ENCODE peak calls at places on chromosome 3, in eight cellular contexts. One of them, this sample, is unnamed.

GRCh38 chr3:112437146-112438022 is 61.9 kb downstream of the BTLA start:
- DNase-seq in SJSA1: no peak
- DNase-seq in heart left ventricle: no peak
- DNase-seq in neural progenitor cell: peak; percentile 4
- DNase-seq in left ventricle myocardium inferior: no peak
- DNase-seq in heart right ventricle: no peak
- DNase-seq in GM12878: no peak
- DNase-seq in ovary: no peak
- DNase-seq in this sample: no peak

GRCh38 chr3:151460240-151460639 is 621 bp downstream of the IGSF10 start:
- DNase-seq in SJSA1: no peak
- DNase-seq in heart left ventricle: no peak
- DNase-seq in neural progenitor cell: no peak
- DNase-seq in left ventricle myocardium inferior: no peak
- DNase-seq in heart right ventricle: no peak
- DNase-seq in GM12878: no peak
- DNase-seq in ovary: no peak
- DNase-seq in this sample: no peak

GRCh38 chr3:184414418-184415228 is 34.8 kb downstream of the CHRD start:
- DNase-seq in SJSA1: no peak
- DNase-seq in heart left ventricle: no peak
- DNase-seq in neural progenitor cell: no peak
- DNase-seq in left ventricle myocardium inferior: no peak
- DNase-seq in heart right ventricle: no peak
- DNase-seq in GM12878: no peak
- DNase-seq in ovary: no peak
- DNase-seq in this sample: no peak

GRCh38 chr3:158572766-158573060 is 1.7 kb downstream of the MLF1 start:
- DNase-seq in SJSA1: no peak
- DNase-seq in heart left ventricle: no peak
- DNase-seq in neural progenitor cell: no peak
- DNase-seq in left ventricle myocardium inferior: no peak
- DNase-seq in heart right ventricle: no peak
- DNase-seq in GM12878: no peak
- DNase-seq in ovary: no peak
- DNase-seq in this sample: no peak

GRCh38 chr3:186254676-186255665 is 107.1 kb downstream of the DGKG start:
- DNase-seq in SJSA1: no peak
- DNase-seq in heart left ventricle: no peak
- DNase-seq in neural progenitor cell: no peak
- DNase-seq in left ventricle myocardium inferior: no peak
- DNase-seq in heart right ventricle: no peak
- DNase-seq in GM12878: peak; percentile 68
- DNase-seq in ovary: no peak
- DNase-seq in this sample: peak; percentile 72

GRCh38 chr3:8584661-8585060 is 59.9 kb downstream of the SSUH2 start:
- DNase-seq in SJSA1: no peak
- DNase-seq in heart left ventricle: no peak
- DNase-seq in neural progenitor cell: no peak
- DNase-seq in left ventricle myocardium inferior: no peak
- DNase-seq in heart right ventricle: no peak
- DNase-seq in GM12878: no peak
- DNase-seq in ovary: no peak
- DNase-seq in this sample: no peak

GRCh38 chr3:149608987-149609386 is 48.8 kb downstream of the WWTR1 start:
- DNase-seq in SJSA1: no peak
- DNase-seq in heart left ventricle: no peak
- DNase-seq in neural progenitor cell: no peak
- DNase-seq in left ventricle myocardium inferior: no peak
- DNase-seq in heart right ventricle: no peak
- DNase-seq in GM12878: no peak
- DNase-seq in ovary: no peak
- DNase-seq in this sample: no peak

GRCh38 chr3:128076465-128076782 is 24.2 kb downstream of the SEC61A1 start:
- DNase-seq in SJSA1: no peak
- DNase-seq in heart left ventricle: no peak
- DNase-seq in neural progenitor cell: no peak
- DNase-seq in left ventricle myocardium inferior: no peak
- DNase-seq in heart right ventricle: no peak
- DNase-seq in GM12878: no peak
- DNase-seq in ovary: no peak
- DNase-seq in this sample: no peak

GRCh38 chr3:32406481-32407408 is 15.1 kb downstream of the CMTM7 start:
- DNase-seq in SJSA1: no peak
- DNase-seq in heart left ventricle: no peak
- DNase-seq in neural progenitor cell: no peak
- DNase-seq in left ventricle myocardium inferior: no peak
- DNase-seq in heart right ventricle: no peak
- DNase-seq in GM12878: no peak
- DNase-seq in ovary: no peak
- DNase-seq in this sample: no peak

GRCh38 chr3:131390331-131390730 is 8.8 kb downstream of the NUDT16 start:
- DNase-seq in SJSA1: no peak
- DNase-seq in heart left ventricle: no peak
- DNase-seq in neural progenitor cell: no peak
- DNase-seq in left ventricle myocardium inferior: no peak
- DNase-seq in heart right ventricle: no peak
- DNase-seq in GM12878: no peak
- DNase-seq in ovary: no peak
- DNase-seq in this sample: no peak

GRCh38 chr3:183298708-183299153 is 45.7 kb downstream of the B3GNT5 start:
- DNase-seq in SJSA1: peak; percentile 83
- DNase-seq in heart left ventricle: peak; percentile 76
- DNase-seq in neural progenitor cell: peak; percentile 15
- DNase-seq in left ventricle myocardium inferior: peak; percentile 60
- DNase-seq in heart right ventricle: peak; percentile 38
- DNase-seq in GM12878: no peak
- DNase-seq in ovary: no peak
- DNase-seq in this sample: peak; percentile 53

GRCh38 chr3:36954452-36955134 is 9.7 kb upstream of the TRANK1 start:
- DNase-seq in SJSA1: no peak
- DNase-seq in heart left ventricle: no peak
- DNase-seq in neural progenitor cell: no peak
- DNase-seq in left ventricle myocardium inferior: no peak
- DNase-seq in heart right ventricle: no peak
- DNase-seq in GM12878: no peak
- DNase-seq in ovary: no peak
- DNase-seq in this sample: peak; percentile 57

GRCh38 chr3:184593201-184593922 is 31.8 kb downstream of the EPHB3 start:
- DNase-seq in SJSA1: no peak
- DNase-seq in heart left ventricle: no peak
- DNase-seq in neural progenitor cell: no peak
- DNase-seq in left ventricle myocardium inferior: no peak
- DNase-seq in heart right ventricle: no peak
- DNase-seq in GM12878: no peak
- DNase-seq in ovary: peak; percentile 74
- DNase-seq in this sample: no peak

GRCh38 chr3:141000027-141000663 is 51.0 kb upstream of the SPSB4 start:
- DNase-seq in SJSA1: no peak
- DNase-seq in heart left ventricle: peak; percentile 68
- DNase-seq in neural progenitor cell: peak; percentile 81
- DNase-seq in left ventricle myocardium inferior: peak; percentile 61
- DNase-seq in heart right ventricle: peak; percentile 62
- DNase-seq in GM12878: peak; percentile 7
- DNase-seq in ovary: peak; percentile 72
- DNase-seq in this sample: peak; percentile 27

GRCh38 chr3:76061654-76062053 is 276.3 kb upstream of the ZNF717 start:
- DNase-seq in SJSA1: no peak
- DNase-seq in heart left ventricle: no peak
- DNase-seq in neural progenitor cell: no peak
- DNase-seq in left ventricle myocardium inferior: no peak
- DNase-seq in heart right ventricle: no peak
- DNase-seq in GM12878: no peak
- DNase-seq in ovary: no peak
- DNase-seq in this sample: no peak

GRCh38 chr3:170811515-170811914 is 58.5 kb downstream of the RPL22L1 start:
- DNase-seq in SJSA1: no peak
- DNase-seq in heart left ventricle: no peak
- DNase-seq in neural progenitor cell: no peak
- DNase-seq in left ventricle myocardium inferior: no peak
- DNase-seq in heart right ventricle: no peak
- DNase-seq in GM12878: no peak
- DNase-seq in ovary: no peak
- DNase-seq in this sample: no peak

GRCh38 chr3:176740891-176741290 is 456.4 kb downstream of the TBL1XR1 start:
- DNase-seq in SJSA1: no peak
- DNase-seq in heart left ventricle: no peak
- DNase-seq in neural progenitor cell: no peak
- DNase-seq in left ventricle myocardium inferior: no peak
- DNase-seq in heart right ventricle: no peak
- DNase-seq in GM12878: no peak
- DNase-seq in ovary: no peak
- DNase-seq in this sample: no peak

GRCh38 chr3:134965849-134966248 is 170.8 kb downstream of the EPHB1 start:
- DNase-seq in SJSA1: no peak
- DNase-seq in heart left ventricle: no peak
- DNase-seq in neural progenitor cell: no peak
- DNase-seq in left ventricle myocardium inferior: no peak
- DNase-seq in heart right ventricle: no peak
- DNase-seq in GM12878: no peak
- DNase-seq in ovary: no peak
- DNase-seq in this sample: no peak

GRCh38 chr3:104437891-104438290 is 928.8 kb upstream of the ALCAM start:
- DNase-seq in SJSA1: no peak
- DNase-seq in heart left ventricle: no peak
- DNase-seq in neural progenitor cell: peak; percentile 44
- DNase-seq in left ventricle myocardium inferior: no peak
- DNase-seq in heart right ventricle: no peak
- DNase-seq in GM12878: no peak
- DNase-seq in ovary: no peak
- DNase-seq in this sample: no peak

DNA sequence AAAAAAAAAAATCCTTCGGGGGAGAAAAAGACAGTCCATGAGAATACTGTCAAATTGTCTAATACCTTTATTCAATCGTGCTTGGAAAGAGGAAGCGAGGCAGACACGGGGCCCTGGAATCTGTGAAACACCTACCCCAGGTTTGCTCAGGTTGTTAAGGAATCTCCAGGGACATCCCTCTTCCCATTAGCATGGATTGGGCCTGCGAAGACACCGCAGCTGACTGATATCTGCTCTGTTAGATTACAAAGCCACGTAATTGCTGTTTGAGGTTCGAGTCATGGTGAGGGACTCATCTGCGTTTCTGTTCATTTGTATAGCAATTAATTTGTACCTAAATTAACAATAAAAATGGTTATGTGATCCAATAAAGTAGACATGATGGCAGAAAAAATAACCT is 91.0 kb downstream of the BDH1 start:
- DNase-seq in SJSA1: no peak
- DNase-seq in heart left ventricle: no peak
- DNase-seq in neural progenitor cell: no peak
- DNase-seq in left ventricle myocardium inferior: no peak
- DNase-seq in heart right ventricle: no peak
- DNase-seq in GM12878: no peak
- DNase-seq in ovary: no peak
- DNase-seq in this sample: no peak
- H3K4me1 ChIP-seq in SJSA1: peaks cover 45% of the 10 kb centered on the region
- H3K4me1 ChIP-seq in heart left ventricle: peaks cover 8% of the 10 kb centered on the region
- H3K4me1 ChIP-seq in neural progenitor cell: peaks cover 39% of the 10 kb centered on the region
- H3K4me1 ChIP-seq in left ventricle myocardium inferior: peaks cover 11% of the 10 kb centered on the region
- H3K4me1 ChIP-seq in heart right ventricle: peaks cover 10% of the 10 kb centered on the region
- H3K4me1 ChIP-seq in GM12878: no peaks in the 10 kb centered on the region
- H3K4me1 ChIP-seq in ovary: peaks cover 7% of the 10 kb centered on the region
- H3K4me1 ChIP-seq in this sample: no peaks in the 10 kb centered on the region

GRCh38 chr3:124761250-124761796 is 31.1 kb downstream of the UMPS start:
- DNase-seq in SJSA1: peak; percentile 72
- DNase-seq in heart left ventricle: peak; percentile 86
- DNase-seq in neural progenitor cell: peak; percentile 83
- DNase-seq in left ventricle myocardium inferior: peak; percentile 89
- DNase-seq in heart right ventricle: peak; percentile 89
- DNase-seq in GM12878: peak; percentile 49
- DNase-seq in ovary: peak; percentile 94
- DNase-seq in this sample: peak; percentile 87
- H3K27ac ChIP-seq in SJSA1: no peak overlapping the region
- H3K27ac ChIP-seq in heart left ventricle: no peak overlapping the region
- H3K27ac ChIP-seq in neural progenitor cell: no peak overlapping the region
- H3K27ac ChIP-seq in left ventricle myocardium inferior: peak overlapping the region; percentile 71
- H3K27ac ChIP-seq in heart right ventricle: no peak overlapping the region
- H3K27ac ChIP-seq in GM12878: no peak overlapping the region
- H3K27ac ChIP-seq in ovary: no peak overlapping the region
- H3K27ac ChIP-seq in this sample: no peak overlapping the region

DNA sequence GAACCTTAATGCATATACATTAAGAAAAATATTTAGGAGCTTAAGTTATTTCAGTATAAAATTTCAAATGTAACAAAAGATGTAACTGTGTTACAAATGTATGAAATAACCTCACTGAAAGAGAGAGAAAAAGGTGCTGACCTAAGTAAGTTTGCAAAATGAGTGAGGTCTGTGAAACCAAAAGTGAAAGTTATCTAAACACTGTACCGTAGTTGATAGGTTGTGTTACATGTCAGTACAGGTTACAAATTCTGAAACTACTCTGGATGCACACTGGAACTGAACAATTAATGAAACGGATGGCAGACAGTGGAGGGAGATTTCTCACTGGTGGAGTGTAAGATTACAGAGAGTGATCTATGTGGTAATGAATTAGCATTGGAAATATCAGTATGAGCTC is 420.7 kb downstream of the ZNF385D start:
- DNase-seq in SJSA1: no peak
- DNase-seq in heart left ventricle: no peak
- DNase-seq in neural progenitor cell: no peak
- DNase-seq in left ventricle myocardium inferior: no peak
- DNase-seq in heart right ventricle: no peak
- DNase-seq in GM12878: peak; percentile 9
- DNase-seq in ovary: no peak
- DNase-seq in this sample: no peak
- H3K4me3 ChIP-seq in SJSA1: no peak overlapping the region
- H3K4me3 ChIP-seq in heart left ventricle: peak overlapping the region; percentile 27
- H3K4me3 ChIP-seq in neural progenitor cell: no peak overlapping the region
- H3K4me3 ChIP-seq in left ventricle myocardium inferior: peak overlapping the region; percentile 34
- H3K4me3 ChIP-seq in heart right ventricle: peak overlapping the region; percentile 32
- H3K4me3 ChIP-seq in GM12878: no peak overlapping the region
- H3K4me3 ChIP-seq in ovary: no peak overlapping the region
- H3K4me3 ChIP-seq in this sample: no peak overlapping the region

GRCh38 chr3:188153949-188154757 is at the start of gene LPP:
- DNase-seq in SJSA1: peak; percentile 95
- DNase-seq in heart left ventricle: peak; percentile 86
- DNase-seq in neural progenitor cell: peak; percentile 89
- DNase-seq in left ventricle myocardium inferior: peak; percentile 82
- DNase-seq in heart right ventricle: peak; percentile 82
- DNase-seq in GM12878: no peak
- DNase-seq in ovary: peak; percentile 84
- DNase-seq in this sample: peak; percentile 67
- H3K4me1 ChIP-seq in SJSA1: peaks cover 41% of the 10 kb centered on the region
- H3K4me1 ChIP-seq in heart left ventricle: peaks cover 61% of the 10 kb centered on the region
- H3K4me1 ChIP-seq in neural progenitor cell: peaks cover 19% of the 10 kb centered on the region
- H3K4me1 ChIP-seq in left ventricle myocardium inferior: peaks cover 76% of the 10 kb centered on the region
- H3K4me1 ChIP-seq in heart right ventricle: peaks cover 60% of the 10 kb centered on the region
- H3K4me1 ChIP-seq in GM12878: no peaks in the 10 kb centered on the region
- H3K4me1 ChIP-seq in ovary: peaks cover 10% of the 10 kb centered on the region
- H3K4me1 ChIP-seq in this sample: no peaks in the 10 kb centered on the region